ENCODE peak calls at places on chromosomes 13 and 19, in five cellular contexts. One of them, this sample, is unnamed.

GRCh38 chr19:13334801-13335481 is 171.3 kb downstream of the CACNA1A start:
- DNase-seq in fibroblast of the conjunctiva: no peak
- DNase-seq in nephron progenitor cell: no peak
- DNase-seq in small intestine: no peak
- DNase-seq in T-helper 17 cell: no peak
- DNase-seq in this sample: peak

GRCh38 chr19:9673912-9674668 is 810 bp downstream of the ZNF562 start:
- DNase-seq in fibroblast of the conjunctiva: no peak
- DNase-seq in nephron progenitor cell: no peak
- DNase-seq in small intestine: peak
- DNase-seq in T-helper 17 cell: no peak
- DNase-seq in this sample: peak

GRCh38 chr13:28100149-28101121 is at the start of gene FLT3:
- DNase-seq in fibroblast of the conjunctiva: no peak
- DNase-seq in nephron progenitor cell: peak
- DNase-seq in small intestine: peak
- DNase-seq in T-helper 17 cell: no peak
- DNase-seq in this sample: peak

GRCh38 chr13:113845055-113845454 is 18.8 kb downstream of the GAS6 start:
- DNase-seq in fibroblast of the conjunctiva: no peak
- DNase-seq in nephron progenitor cell: no peak
- DNase-seq in small intestine: peak
- DNase-seq in T-helper 17 cell: no peak
- DNase-seq in this sample: no peak

GRCh38 chr19:2629491-2630351 is 72.8 kb downstream of the GNG7 start:
- DNase-seq in fibroblast of the conjunctiva: no peak
- DNase-seq in nephron progenitor cell: no peak
- DNase-seq in small intestine: peak
- DNase-seq in T-helper 17 cell: no peak
- DNase-seq in this sample: no peak

GRCh38 chr19:33171916-33172359 is 22.2 kb upstream of the LRP3 start:
- DNase-seq in fibroblast of the conjunctiva: peak
- DNase-seq in nephron progenitor cell: no peak
- DNase-seq in small intestine: no peak
- DNase-seq in T-helper 17 cell: no peak
- DNase-seq in this sample: peak

GRCh38 chr19:55016017-55016416 is 22.0 kb downstream of the GP6 start:
- DNase-seq in fibroblast of the conjunctiva: no peak
- DNase-seq in nephron progenitor cell: no peak
- DNase-seq in small intestine: no peak
- DNase-seq in T-helper 17 cell: no peak
- DNase-seq in this sample: no peak

GRCh38 chr13:45133396-45134118 is 13.2 kb downstream of the GTF2F2 start:
- DNase-seq in fibroblast of the conjunctiva: no peak
- DNase-seq in nephron progenitor cell: no peak
- DNase-seq in small intestine: no peak
- DNase-seq in T-helper 17 cell: no peak
- DNase-seq in this sample: no peak

GRCh38 chr13:20390526-20391175 is 135.0 kb downstream of the CRYL1 start:
- DNase-seq in fibroblast of the conjunctiva: no peak
- DNase-seq in nephron progenitor cell: no peak
- DNase-seq in small intestine: no peak
- DNase-seq in T-helper 17 cell: no peak
- DNase-seq in this sample: no peak

GRCh38 chr13:49635599-49636433 is 7.5 kb downstream of the ARL11 start:
- DNase-seq in fibroblast of the conjunctiva: peak
- DNase-seq in nephron progenitor cell: no peak
- DNase-seq in small intestine: peak
- DNase-seq in T-helper 17 cell: no peak
- DNase-seq in this sample: no peak

GRCh38 chr19:39417463-39418181 is 5.2 kb downstream of the PLEKHG2 start:
- DNase-seq in fibroblast of the conjunctiva: no peak
- DNase-seq in nephron progenitor cell: no peak
- DNase-seq in small intestine: no peak
- DNase-seq in T-helper 17 cell: no peak
- DNase-seq in this sample: no peak

GRCh38 chr19:7904074-7905020 is 670 bp downstream of the MAP2K7 start:
- DNase-seq in fibroblast of the conjunctiva: no peak
- DNase-seq in nephron progenitor cell: peak
- DNase-seq in small intestine: peak
- DNase-seq in T-helper 17 cell: peak
- DNase-seq in this sample: no peak

GRCh38 chr13:29479716-29480492 is 115.6 kb downstream of the SLC7A1 start:
- DNase-seq in fibroblast of the conjunctiva: no peak
- DNase-seq in nephron progenitor cell: no peak
- DNase-seq in small intestine: no peak
- DNase-seq in T-helper 17 cell: no peak
- DNase-seq in this sample: no peak

GRCh38 chr13:97308735-97309429 is 86.7 kb downstream of the MBNL2 start:
- DNase-seq in fibroblast of the conjunctiva: no peak
- DNase-seq in nephron progenitor cell: no peak
- DNase-seq in small intestine: no peak
- DNase-seq in T-helper 17 cell: no peak
- DNase-seq in this sample: peak

GRCh38 chr19:45200614-45201013 is 22.0 kb downstream of the BLOC1S3 start:
- DNase-seq in fibroblast of the conjunctiva: peak
- DNase-seq in nephron progenitor cell: peak
- DNase-seq in small intestine: no peak
- DNase-seq in T-helper 17 cell: no peak
- DNase-seq in this sample: no peak

GRCh38 chr13:107373551-107373950 is 805.6 kb upstream of the ARGLU1 start:
- DNase-seq in fibroblast of the conjunctiva: peak
- DNase-seq in nephron progenitor cell: no peak
- DNase-seq in small intestine: peak
- DNase-seq in T-helper 17 cell: no peak
- DNase-seq in this sample: peak

GRCh38 chr19:10209305-10209704 is 14.6 kb upstream of the DNMT1 start:
- DNase-seq in fibroblast of the conjunctiva: no peak
- DNase-seq in nephron progenitor cell: no peak
- DNase-seq in small intestine: no peak
- DNase-seq in T-helper 17 cell: no peak
- DNase-seq in this sample: no peak